ENCODE peak calls at places on chromosome X, in eight cellular contexts. One of them, this sample, is unnamed.

GRCh38 chrX:24242649-24243556 is 71.0 kb downstream of the SUPT20HL2 start:
- DNase-seq in amygdala: no peak
- DNase-seq in cardiac muscle cell: peak
- DNase-seq in NCI-H1092 treated with DMSO at 0.1 percent for 48 hours: no peak
- DNase-seq in stromal cell of bone marrow: peak
- DNase-seq in NCI-H748 treated with DMSO at 0.1 percent for 48 hours: no peak
- DNase-seq in GM12878: peak
- DNase-seq in cardiac fibroblast: peak
- DNase-seq in this sample: peak

GRCh38 chrX:153687121-153688039 is at the start of gene SLC6A8:
- DNase-seq in amygdala: no peak
- DNase-seq in cardiac muscle cell: peak
- DNase-seq in NCI-H1092 treated with DMSO at 0.1 percent for 48 hours: peak
- DNase-seq in stromal cell of bone marrow: peak
- DNase-seq in NCI-H748 treated with DMSO at 0.1 percent for 48 hours: no peak
- DNase-seq in GM12878: no peak
- DNase-seq in cardiac fibroblast: peak
- DNase-seq in this sample: no peak

GRCh38 chrX:129957241-129958099 is 25.0 kb upstream of the BCORL1 start:
- DNase-seq in amygdala: no peak
- DNase-seq in cardiac muscle cell: peak
- DNase-seq in NCI-H1092 treated with DMSO at 0.1 percent for 48 hours: peak
- DNase-seq in stromal cell of bone marrow: no peak
- DNase-seq in NCI-H748 treated with DMSO at 0.1 percent for 48 hours: peak
- DNase-seq in GM12878: peak
- DNase-seq in cardiac fibroblast: peak
- DNase-seq in this sample: peak

GRCh38 chrX:140502491-140503229 is 2.2 kb downstream of the SOX3 start:
- DNase-seq in amygdala: no peak
- DNase-seq in cardiac muscle cell: no peak
- DNase-seq in NCI-H1092 treated with DMSO at 0.1 percent for 48 hours: no peak
- DNase-seq in stromal cell of bone marrow: no peak
- DNase-seq in NCI-H748 treated with DMSO at 0.1 percent for 48 hours: peak
- DNase-seq in GM12878: no peak
- DNase-seq in cardiac fibroblast: no peak
- DNase-seq in this sample: no peak

GRCh38 chrX:149962859-149963757 is 24.8 kb upstream of the EOLA2 start:
- DNase-seq in amygdala: peak
- DNase-seq in cardiac muscle cell: peak
- DNase-seq in NCI-H1092 treated with DMSO at 0.1 percent for 48 hours: peak
- DNase-seq in stromal cell of bone marrow: peak
- DNase-seq in NCI-H748 treated with DMSO at 0.1 percent for 48 hours: no peak
- DNase-seq in GM12878: peak
- DNase-seq in cardiac fibroblast: peak
- DNase-seq in this sample: no peak

GRCh38 chrX:47248576-47248975 is 15.8 kb downstream of the USP11 start:
- DNase-seq in amygdala: no peak
- DNase-seq in cardiac muscle cell: no peak
- DNase-seq in NCI-H1092 treated with DMSO at 0.1 percent for 48 hours: no peak
- DNase-seq in stromal cell of bone marrow: no peak
- DNase-seq in NCI-H748 treated with DMSO at 0.1 percent for 48 hours: no peak
- DNase-seq in GM12878: no peak
- DNase-seq in cardiac fibroblast: no peak
- DNase-seq in this sample: no peak

GRCh38 chrX:11100281-11101035 is 10.7 kb upstream of the HCCS start:
- DNase-seq in amygdala: peak
- DNase-seq in cardiac muscle cell: peak
- DNase-seq in NCI-H1092 treated with DMSO at 0.1 percent for 48 hours: peak
- DNase-seq in stromal cell of bone marrow: peak
- DNase-seq in NCI-H748 treated with DMSO at 0.1 percent for 48 hours: peak
- DNase-seq in GM12878: no peak
- DNase-seq in cardiac fibroblast: peak
- DNase-seq in this sample: no peak

GRCh38 chrX:40446927-40447326 is 133.8 kb upstream of the ATP6AP2 start:
- DNase-seq in amygdala: no peak
- DNase-seq in cardiac muscle cell: peak
- DNase-seq in NCI-H1092 treated with DMSO at 0.1 percent for 48 hours: no peak
- DNase-seq in stromal cell of bone marrow: peak
- DNase-seq in NCI-H748 treated with DMSO at 0.1 percent for 48 hours: no peak
- DNase-seq in GM12878: no peak
- DNase-seq in cardiac fibroblast: no peak
- DNase-seq in this sample: no peak

GRCh38 chrX:120791013-120791643 is 84.5 kb downstream of the CT47B1 start:
- DNase-seq in amygdala: no peak
- DNase-seq in cardiac muscle cell: peak
- DNase-seq in NCI-H1092 treated with DMSO at 0.1 percent for 48 hours: no peak
- DNase-seq in stromal cell of bone marrow: no peak
- DNase-seq in NCI-H748 treated with DMSO at 0.1 percent for 48 hours: no peak
- DNase-seq in GM12878: no peak
- DNase-seq in cardiac fibroblast: peak
- DNase-seq in this sample: peak

GRCh38 chrX:75784689-75785491 is at the start of gene MAGEE2:
- DNase-seq in amygdala: peak
- DNase-seq in cardiac muscle cell: no peak
- DNase-seq in NCI-H1092 treated with DMSO at 0.1 percent for 48 hours: peak
- DNase-seq in stromal cell of bone marrow: no peak
- DNase-seq in NCI-H748 treated with DMSO at 0.1 percent for 48 hours: peak
- DNase-seq in GM12878: no peak
- DNase-seq in cardiac fibroblast: no peak
- DNase-seq in this sample: no peak

GRCh38 chrX:110795645-110796510 is at the start of gene CHRDL1:
- DNase-seq in amygdala: no peak
- DNase-seq in cardiac muscle cell: no peak
- DNase-seq in NCI-H1092 treated with DMSO at 0.1 percent for 48 hours: peak
- DNase-seq in stromal cell of bone marrow: no peak
- DNase-seq in NCI-H748 treated with DMSO at 0.1 percent for 48 hours: peak
- DNase-seq in GM12878: no peak
- DNase-seq in cardiac fibroblast: no peak
- DNase-seq in this sample: peak

GRCh38 chrX:77014655-77015377 is 432.4 kb upstream of the FGF16 start:
- DNase-seq in amygdala: peak
- DNase-seq in cardiac muscle cell: no peak
- DNase-seq in NCI-H1092 treated with DMSO at 0.1 percent for 48 hours: peak
- DNase-seq in stromal cell of bone marrow: no peak
- DNase-seq in NCI-H748 treated with DMSO at 0.1 percent for 48 hours: peak
- DNase-seq in GM12878: no peak
- DNase-seq in cardiac fibroblast: no peak
- DNase-seq in this sample: no peak

GRCh38 chrX:10486373-10486772 is 134.0 kb downstream of the MID1 start:
- DNase-seq in amygdala: no peak
- DNase-seq in cardiac muscle cell: peak
- DNase-seq in NCI-H1092 treated with DMSO at 0.1 percent for 48 hours: no peak
- DNase-seq in stromal cell of bone marrow: peak
- DNase-seq in NCI-H748 treated with DMSO at 0.1 percent for 48 hours: no peak
- DNase-seq in GM12878: no peak
- DNase-seq in cardiac fibroblast: peak
- DNase-seq in this sample: no peak

GRCh38 chrX:11193035-11193469 is 81.9 kb downstream of the HCCS start:
- DNase-seq in amygdala: no peak
- DNase-seq in cardiac muscle cell: peak
- DNase-seq in NCI-H1092 treated with DMSO at 0.1 percent for 48 hours: no peak
- DNase-seq in stromal cell of bone marrow: peak
- DNase-seq in NCI-H748 treated with DMSO at 0.1 percent for 48 hours: peak
- DNase-seq in GM12878: no peak
- DNase-seq in cardiac fibroblast: peak
- DNase-seq in this sample: no peak

GRCh38 chrX:118182050-118182449 is 65.4 kb upstream of the KLHL13 start:
- DNase-seq in amygdala: no peak
- DNase-seq in cardiac muscle cell: no peak
- DNase-seq in NCI-H1092 treated with DMSO at 0.1 percent for 48 hours: no peak
- DNase-seq in stromal cell of bone marrow: no peak
- DNase-seq in NCI-H748 treated with DMSO at 0.1 percent for 48 hours: no peak
- DNase-seq in GM12878: no peak
- DNase-seq in cardiac fibroblast: no peak
- DNase-seq in this sample: no peak

GRCh38 chrX:44705817-44706551 is 137.8 kb upstream of the DUSP21 start:
- DNase-seq in amygdala: no peak
- DNase-seq in cardiac muscle cell: no peak
- DNase-seq in NCI-H1092 treated with DMSO at 0.1 percent for 48 hours: no peak
- DNase-seq in stromal cell of bone marrow: no peak
- DNase-seq in NCI-H748 treated with DMSO at 0.1 percent for 48 hours: no peak
- DNase-seq in GM12878: no peak
- DNase-seq in cardiac fibroblast: no peak
- DNase-seq in this sample: no peak

GRCh38 chrX:17009856-17010650 is 63.6 kb downstream of the REPS2 start:
- DNase-seq in amygdala: no peak
- DNase-seq in cardiac muscle cell: no peak
- DNase-seq in NCI-H1092 treated with DMSO at 0.1 percent for 48 hours: no peak
- DNase-seq in stromal cell of bone marrow: no peak
- DNase-seq in NCI-H748 treated with DMSO at 0.1 percent for 48 hours: no peak
- DNase-seq in GM12878: no peak
- DNase-seq in cardiac fibroblast: no peak
- DNase-seq in this sample: no peak

GRCh38 chrX:41935827-41936226 is 12.5 kb upstream of the CASK start:
- DNase-seq in amygdala: no peak
- DNase-seq in cardiac muscle cell: no peak
- DNase-seq in NCI-H1092 treated with DMSO at 0.1 percent for 48 hours: no peak
- DNase-seq in stromal cell of bone marrow: no peak
- DNase-seq in NCI-H748 treated with DMSO at 0.1 percent for 48 hours: no peak
- DNase-seq in GM12878: no peak
- DNase-seq in cardiac fibroblast: no peak
- DNase-seq in this sample: no peak

GRCh38 chrX:135890087-135890585 is 3.1 kb downstream of the CT45A10 start:
- DNase-seq in amygdala: no peak
- DNase-seq in cardiac muscle cell: no peak
- DNase-seq in NCI-H1092 treated with DMSO at 0.1 percent for 48 hours: no peak
- DNase-seq in stromal cell of bone marrow: no peak
- DNase-seq in NCI-H748 treated with DMSO at 0.1 percent for 48 hours: no peak
- DNase-seq in GM12878: no peak
- DNase-seq in cardiac fibroblast: no peak
- DNase-seq in this sample: peak